ENCODE peak calls at places on chromosome 20, in ten cellular contexts. G is heart left ventricle, Q is ovary, F is tibial nerve, Z is A549, S is adrenal gland, M is IMR-90, K is right lobe of liver, T is stomach, H is breast epithelium. O is an unnamed sample.

GRCh38 chr20:15196580-15197255 is 859.3 kb upstream of the FLRT3 start:
- DNase-seq in G (no peak), Q (no peak), F (no peak), Z (no peak), S (no peak), M (no peak), K (no peak), T (no peak), H (no peak), O (no peak)

GRCh38 chr20:41182296-41183212 is 45.2 kb downstream of the PLCG1 start:
- DNase-seq in G (no peak), Q (no peak), F (no peak), Z (no peak), S (no peak), M (no peak), K (no peak), T (peak), H (no peak), O (no peak)

GRCh38 chr20:51553897-51554504 is 11.5 kb upstream of the NFATC2 start:
- DNase-seq in G (no peak), Q (no peak), F (no peak), Z (no peak), S (no peak), M (peak), K (no peak), T (no peak), H (no peak), O (no peak)

GRCh38 chr20:7629880-7630279 is 310.4 kb downstream of the HAO1 start:
- DNase-seq in G (no peak), Q (no peak), F (no peak), Z (no peak), S (no peak), M (no peak), K (no peak), T (no peak), H (no peak), O (no peak)

GRCh38 chr20:34628026-34628425 is 48.9 kb downstream of the PIGU start:
- DNase-seq in G (no peak), Q (no peak), F (no peak), Z (peak), S (no peak), M (peak), K (no peak), T (no peak), H (no peak), O (no peak)

GRCh38 chr20:58137236-58137635 is 91.2 kb downstream of the ANKRD60 start:
- DNase-seq in G (no peak), Q (no peak), F (no peak), Z (no peak), S (no peak), M (no peak), K (no peak), T (no peak), H (no peak), O (no peak)

GRCh38 chr20:35006009-35006408 is 50.3 kb downstream of the MYH7B start:
- DNase-seq in G (no peak), Q (peak), F (no peak), Z (no peak), S (peak), M (no peak), K (no peak), T (no peak), H (peak), O (peak)

GRCh38 chr20:62860924-62861691 is 514 bp downstream of the TCFL5 start:
- DNase-seq in G (no peak), Q (peak), F (no peak), Z (peak), S (no peak), M (no peak), K (no peak), T (no peak), H (peak), O (peak)

GRCh38 chr20:53195882-53196610 is 223.9 kb downstream of the TSHZ2 start:
- DNase-seq in G (no peak), Q (no peak), F (no peak), Z (no peak), S (no peak), M (no peak), K (no peak), T (no peak), H (no peak), O (no peak)

GRCh38 chr20:17895641-17896246 is 72.8 kb downstream of the SNX5 start:
- DNase-seq in G (peak), Q (peak), F (no peak), Z (no peak), S (no peak), M (peak), K (peak), T (no peak), H (no peak), O (peak)

GRCh38 chr20:35773154-35773751 is 1.4 kb downstream of the PHF20 start:
- DNase-seq in G (peak), Q (no peak), F (peak), Z (peak), S (no peak), M (peak), K (no peak), T (peak), H (no peak), O (no peak)

GRCh38 chr20:35972445-35972844 is 4.1 kb downstream of the CNBD2 start:
- DNase-seq in G (no peak), Q (no peak), F (no peak), Z (no peak), S (no peak), M (no peak), K (no peak), T (no peak), H (no peak), O (no peak)

GRCh38 chr20:17044920-17045319 is 181.9 kb upstream of the PCSK2 start:
- DNase-seq in G (no peak), Q (no peak), F (no peak), Z (no peak), S (no peak), M (no peak), K (no peak), T (no peak), H (no peak), O (no peak)

GRCh38 chr20:42649716-42650115 is 540.0 kb downstream of the PTPRT start:
- DNase-seq in G (no peak), Q (no peak), F (no peak), Z (no peak), S (no peak), M (no peak), K (no peak), T (no peak), H (no peak), O (no peak)

GRCh38 chr20:14992961-14993360 is 655.5 kb upstream of the FLRT3 start:
- DNase-seq in G (no peak), Q (no peak), F (no peak), Z (no peak), S (no peak), M (no peak), K (no peak), T (no peak), H (no peak), O (no peak)

GRCh38 chr20:40644863-40645262 is 44.2 kb downstream of the MAFB start:
- DNase-seq in G (no peak), Q (no peak), F (no peak), Z (no peak), S (no peak), M (no peak), K (no peak), T (no peak), H (no peak), O (no peak)

GRCh38 chr20:29299811-29300578 is 1957.5 kb upstream of the DEFB115 start:
- DNase-seq in G (no peak), Q (no peak), F (no peak), Z (no peak), S (no peak), M (no peak), K (no peak), T (no peak), H (no peak), O (no peak)

GRCh38 chr20:23078994-23079364 is 7.1 kb downstream of the CD93 start:
- DNase-seq in G (no peak), Q (no peak), F (no peak), Z (peak), S (no peak), M (no peak), K (no peak), T (no peak), H (no peak), O (no peak)

GRCh38 chr20:52083627-52084232 is 107.8 kb downstream of the ZFP64 start:
- DNase-seq in G (peak), Q (peak), F (peak), Z (peak), S (peak), M (peak), K (peak), T (peak), H (no peak), O (peak)

GRCh38 chr20:51639206-51639832 is 96.8 kb upstream of the NFATC2 start:
- DNase-seq in G (peak), Q (peak), F (peak), Z (peak), S (peak), M (peak), K (peak), T (peak), H (peak), O (peak)

GRCh38 chr20:47875302-47876025 is 90.2 kb upstream of the SULF2 start:
- DNase-seq in G (no peak), Q (no peak), F (no peak), Z (no peak), S (no peak), M (no peak), K (no peak), T (no peak), H (no peak), O (no peak)

GRCh38 chr20:37505263-37506165 is 15.5 kb upstream of the NNAT start:
- DNase-seq in G (peak), Q (no peak), F (no peak), Z (no peak), S (no peak), M (no peak), K (peak), T (no peak), H (no peak), O (no peak)

GRCh38 chr20:38623061-38623460 is 21.5 kb downstream of the ARHGAP40 start:
- DNase-seq in G (no peak), Q (no peak), F (no peak), Z (no peak), S (no peak), M (no peak), K (no peak), T (no peak), H (no peak), O (no peak)

GRCh38 chr20:38926934-38927616 is 858 bp downstream of the FAM83D start:
- DNase-seq in G (no peak), Q (no peak), F (no peak), Z (peak), S (no peak), M (peak), K (no peak), T (no peak), H (no peak), O (no peak)

GRCh38 chr20:53080969-53081871 is 109.1 kb downstream of the TSHZ2 start:
- DNase-seq in G (no peak), Q (no peak), F (no peak), Z (peak), S (no peak), M (peak), K (peak), T (peak), H (no peak), O (no peak)

GRCh38 chr20:21670126-21670525 is 35.3 kb upstream of the PAX1 start:
- DNase-seq in G (no peak), Q (no peak), F (no peak), Z (no peak), S (no peak), M (no peak), K (no peak), T (no peak), H (no peak), O (no peak)

GRCh38 chr20:53226788-53227187 is 254.6 kb downstream of the TSHZ2 start:
- DNase-seq in G (no peak), Q (no peak), F (no peak), Z (no peak), S (no peak), M (no peak), K (no peak), T (no peak), H (no peak), O (no peak)

GRCh38 chr20:7704021-7704420 is 236.2 kb downstream of the HAO1 start:
- DNase-seq in G (no peak), Q (no peak), F (no peak), Z (no peak), S (no peak), M (no peak), K (no peak), T (no peak), H (no peak), O (no peak)

GRCh38 chr20:40650707-40651106 is 38.3 kb downstream of the MAFB start:
- DNase-seq in G (no peak), Q (no peak), F (no peak), Z (no peak), S (no peak), M (no peak), K (no peak), T (no peak), H (no peak), O (no peak)

GRCh38 chr20:15759546-15760216 is 813.6 kb downstream of the KIF16B start:
- DNase-seq in G (no peak), Q (no peak), F (no peak), Z (peak), S (no peak), M (no peak), K (no peak), T (no peak), H (no peak), O (no peak)

GRCh38 chr20:48776306-48776705 is 51.5 kb downstream of the PREX1 start:
- DNase-seq in G (no peak), Q (no peak), F (no peak), Z (no peak), S (no peak), M (peak), K (no peak), T (no peak), H (no peak), O (no peak)

GRCh38 chr20:54019127-54019526 is 51.3 kb downstream of the BCAS1 start:
- DNase-seq in G (no peak), Q (no peak), F (no peak), Z (no peak), S (no peak), M (no peak), K (no peak), T (no peak), H (no peak), O (no peak)

GRCh38 chr20:24018796-24019195 is 30.2 kb upstream of the GGTLC1 start:
- DNase-seq in G (no peak), Q (no peak), F (no peak), Z (peak), S (no peak), M (no peak), K (no peak), T (no peak), H (no peak), O (no peak)

GRCh38 chr20:39518649-39519048 is 556.5 kb downstream of the DHX35 start:
- DNase-seq in G (no peak), Q (no peak), F (no peak), Z (no peak), S (no peak), M (no peak), K (no peak), T (no peak), H (no peak), O (no peak)

GRCh38 chr20:57947421-57948176 is 237.8 kb upstream of the PMEPA1 start:
- DNase-seq in G (peak), Q (no peak), F (no peak), Z (no peak), S (no peak), M (peak), K (no peak), T (no peak), H (no peak), O (no peak)

GRCh38 chr20:19974621-19975435 is 42.3 kb upstream of the NAA20 start:
- DNase-seq in G (peak), Q (peak), F (peak), Z (peak), S (peak), M (peak), K (peak), T (peak), H (peak), O (peak)

GRCh38 chr20:44393608-44394519 is 38.4 kb downstream of the HNF4A start:
- DNase-seq in G (no peak), Q (no peak), F (no peak), Z (no peak), S (no peak), M (no peak), K (no peak), T (no peak), H (no peak), O (no peak)
- H3K27ac ChIP-seq in G (no peak), Q (peak), F (no peak), Z (peak), S (no peak), M (no peak), K (peak), T (no peak), H (no peak), O (no peak)

GRCh38 chr20:5680227-5680626 is 70.0 kb upstream of the SHLD1 start:
- DNase-seq in G (no peak), Q (no peak), F (no peak), Z (peak), S (no peak), M (peak), K (no peak), T (no peak), H (no peak), O (no peak)
- TF ChIP-seq POLR2A in G (no peak), Q (no peak), F (no peak), Z (no peak), S (no peak), M (no peak), K (no peak), T (no peak), H (no peak), O (no peak)

GRCh38 chr20:32468860-32469259 is 110.7 kb downstream of the ASXL1 start:
- DNase-seq in G (no peak), Q (no peak), F (no peak), Z (no peak), S (no peak), M (no peak), K (peak), T (no peak), H (no peak), O (no peak)

GRCh38 chr20:32472581-32473207 is 112.4 kb downstream of the NOL4L start:
- DNase-seq in G (no peak), Q (no peak), F (no peak), Z (no peak), S (no peak), M (no peak), K (no peak), T (no peak), H (no peak), O (no peak)

GRCh38 chr20:32470940-32471339 is 112.8 kb downstream of the ASXL1 start:
- DNase-seq in G (no peak), Q (no peak), F (no peak), Z (no peak), S (no peak), M (no peak), K (no peak), T (no peak), H (no peak), O (no peak)

GRCh38 chr20:32468313-32468640 is 110.1 kb downstream of the ASXL1 start:
- DNase-seq in G (no peak), Q (no peak), F (no peak), Z (no peak), S (no peak), M (no peak), K (peak), T (no peak), H (no peak), O (no peak)

GRCh38 chr20:32470025-32470861 is 112.1 kb downstream of the ASXL1 start:
- DNase-seq in G (peak), Q (no peak), F (no peak), Z (peak), S (peak), M (peak), K (peak), T (no peak), H (no peak), O (no peak)
- H3K27ac ChIP-seq in G (peak), Q (no peak), F (peak), Z (peak), S (peak), M (peak), K (no peak), T (peak), H (peak), O (peak)

GRCh38 chr20:50379049-50379990 is 130.9 kb upstream of the PTPN1 start:
- DNase-seq in G (peak), Q (peak), F (peak), Z (no peak), S (peak), M (peak), K (peak), T (peak), H (peak), O (peak)
- TF ChIP-seq POLR2A in G (peak), Q (peak), F (peak), Z (no peak), S (peak), M (peak), K (peak), T (no peak), H (peak), O (peak)

GRCh38 chr20:63976980-63977391 is 2.5 kb downstream of the SAMD10 start:
- DNase-seq in G (peak), Q (no peak), F (no peak), Z (no peak), S (no peak), M (no peak), K (no peak), T (no peak), H (no peak), O (no peak)
- H3K27ac ChIP-seq in G (no peak), Q (no peak), F (no peak), Z (peak), S (no peak), M (no peak), K (no peak), T (no peak), H (no peak), O (no peak)

DNA sequence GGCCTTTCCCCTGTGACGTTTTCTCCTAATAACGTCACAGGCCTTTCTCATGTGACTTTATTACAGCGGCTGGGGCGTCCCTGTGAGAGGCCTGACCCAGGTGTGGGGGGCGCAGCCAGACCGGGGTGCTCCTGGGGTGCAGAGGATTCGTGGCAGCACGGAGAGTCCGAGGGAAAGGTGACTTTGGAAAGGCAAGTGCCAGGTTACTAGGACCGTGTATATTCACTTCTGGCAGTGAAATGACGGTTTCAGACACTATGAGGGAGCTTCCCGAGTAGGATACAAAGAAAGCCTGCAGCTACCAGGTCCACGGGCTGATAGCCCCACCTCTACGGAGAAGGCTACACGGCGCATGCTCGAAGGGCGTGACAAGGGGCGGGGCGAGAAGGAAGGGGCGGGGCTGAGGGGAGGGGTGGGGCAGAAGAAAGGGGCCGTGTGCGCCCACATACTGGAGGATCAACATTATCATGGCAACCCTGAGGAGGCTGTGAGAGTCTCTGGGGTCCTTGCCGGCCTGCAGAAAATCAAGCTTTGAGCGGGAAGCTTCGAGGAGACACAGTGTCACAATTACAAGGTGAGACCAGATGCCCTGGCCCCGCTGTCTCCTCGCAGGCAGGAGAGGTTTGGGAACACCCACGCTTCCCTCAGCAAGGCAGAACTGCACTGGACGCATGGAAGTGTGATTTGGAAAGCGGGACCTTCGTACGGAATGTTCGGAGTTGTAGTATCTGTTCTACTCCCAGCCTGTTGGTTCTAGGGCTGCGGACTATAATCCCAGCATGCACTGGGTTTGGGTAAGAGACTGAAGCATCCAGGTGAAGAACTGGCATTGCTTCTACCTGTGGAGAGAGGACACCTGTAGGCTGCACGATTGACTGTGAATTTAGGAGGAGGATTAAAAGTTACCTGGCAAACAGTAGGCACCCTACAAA is 54.4 kb upstream of the ZNF337 start:
- DNase-seq in G (peak), Q (peak), F (no peak), Z (peak), S (peak), M (peak), K (peak), T (peak), H (no peak), O (peak)
- TF ChIP-seq POLR2A in G (peak), Q (no peak), F (no peak), Z (peak), S (no peak), M (no peak), K (no peak), T (no peak), H (no peak), O (no peak)

O was measured in uterus.